ENCODE peak calls at places on chromosomes 4 and X, in five cellular contexts. B is lower lobe of right lung, K is WTC11, C is foreskin fibroblast, Z is brain microvascular endothelial cell. Y is an unnamed sample.
A peak's percentile ranks its signal among the peaks of the same experiment; 100 is the strongest.

GRCh38 chr4:173420324-173420752 is 21.4 kb upstream of the SCRG1 start:
- DNase-seq in B (no peak), K (no peak), C (no peak), Z (no peak), Y (no peak)

GRCh38 chr4:76697129-76697803 is 200.7 kb downstream of the SOWAHB start:
- DNase-seq in B (no peak), K (no peak), C (no peak), Z (no peak), Y (no peak)

GRCh38 chrX:9326369-9326768 is 138.5 kb upstream of the TBL1X start:
- DNase-seq in B (no peak), K (no peak), C (no peak), Z (no peak), Y (no peak)

GRCh38 chrX:39331062-39331704 is 529.9 kb downstream of the MID1IP1 start:
- DNase-seq in B (no peak), K (no peak), C (no peak), Z (no peak), Y (no peak)

GRCh38 chrX:16319929-16320328 is 152.6 kb downstream of the MAGEB17 start:
- DNase-seq in B (no peak), K (no peak), C (no peak), Z (peak; percentile 9), Y (no peak)

GRCh38 chr4:92265066-92265465 is 38.7 kb upstream of the GRID2 start:
- DNase-seq in B (no peak), K (no peak), C (no peak), Z (no peak), Y (no peak)

GRCh38 chr4:577499-578450 is 1.7 kb upstream of the TMEM271 start:
- DNase-seq in B (no peak), K (peak; percentile 70), C (peak; percentile 17), Z (no peak), Y (no peak)

GRCh38 chr4:94654714-94655113 is 103.0 kb upstream of the BMPR1B start:
- DNase-seq in B (no peak), K (no peak), C (no peak), Z (no peak), Y (no peak)

GRCh38 chrX:136227948-136228584 is 23.1 kb downstream of the MAP7D3 start:
- DNase-seq in B (no peak), K (no peak), C (no peak), Z (no peak), Y (no peak)

GRCh38 chrX:154121961-154122360 is 22.1 kb upstream of the OPN1LW start:
- DNase-seq in B (no peak), K (no peak), C (no peak), Z (no peak), Y (no peak)

GRCh38 chr4:40212674-40213504 is 16.1 kb downstream of the RHOH start:
- DNase-seq in B (no peak), K (no peak), C (no peak), Z (no peak), Y (no peak)

GRCh38 chr4:22762548-22762947 is 69.8 kb downstream of the GBA3 start:
- DNase-seq in B (no peak), K (no peak), C (no peak), Z (no peak), Y (no peak)

GRCh38 chr4:7252051-7252450 is 59.7 kb downstream of the SORCS2 start:
- DNase-seq in B (no peak), K (no peak), C (no peak), Z (no peak), Y (no peak)

GRCh38 chr4:95929448-95930064 is 89.7 kb downstream of the PDHA2 start:
- DNase-seq in B (no peak), K (no peak), C (no peak), Z (no peak), Y (no peak)

GRCh38 chr4:1404573-1405248 is 1.5 kb downstream of the NKX1-1 start:
- DNase-seq in B (peak; percentile 30), K (no peak), C (no peak), Z (no peak), Y (no peak)

GRCh38 chr4:151676301-151676700 is 84.5 kb downstream of the GATB start:
- DNase-seq in B (no peak), K (no peak), C (peak; percentile 72), Z (peak; percentile 87), Y (no peak)

GRCh38 chr4:165234766-165235165 is 27.4 kb downstream of the KLHL2 start:
- DNase-seq in B (no peak), K (no peak), C (no peak), Z (no peak), Y (no peak)

GRCh38 chr4:175109933-175110332 is 191.8 kb downstream of the ADAM29 start:
- DNase-seq in B (no peak), K (peak; percentile 60), C (no peak), Z (no peak), Y (no peak)
- TF ChIP-seq CTCF in B (no peak), K (peak; percentile 37), C (no peak), Z (no peak), Y (no peak)

DNA sequence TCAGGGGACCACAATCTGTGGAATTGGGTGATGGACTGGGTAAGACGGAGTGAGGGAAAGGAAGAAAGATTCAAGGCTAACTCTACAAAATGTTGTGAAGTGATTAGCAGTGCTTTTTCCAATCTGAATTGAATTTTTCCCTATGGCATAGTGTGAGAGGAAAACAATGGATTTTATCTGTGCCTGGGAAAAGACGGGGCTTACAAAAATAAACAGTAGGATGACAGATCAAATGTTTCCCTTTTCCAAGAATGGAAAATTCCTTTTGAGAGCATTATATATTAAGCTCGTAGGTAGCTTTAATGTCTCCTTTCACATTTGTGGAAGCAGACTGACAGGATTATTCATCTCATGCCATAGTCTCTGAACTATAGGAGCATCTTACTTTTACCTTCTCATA is 27.8 kb downstream of the ATP11C start:
- DNase-seq in B (no peak), K (no peak), C (no peak), Z (no peak), Y (no peak)
- TF ChIP-seq CTCF in B (no peak), K (no peak), C (no peak), Z (no peak), Y (no peak)

GRCh38 chr4:78058591-78059523 is 1.7 kb downstream of the FRAS1 start:
- DNase-seq in B (peak; percentile 61), K (peak; percentile 71), C (peak; percentile 33), Z (peak; percentile 9), Y (no peak)

GRCh38 chr4:78057600-78058560 is 757 bp downstream of the FRAS1 start:
- DNase-seq in B (peak; percentile 65), K (peak; percentile 37), C (peak; percentile 41), Z (peak; percentile 14), Y (no peak)

GRCh38 chr4:78057135-78057599 is at the start of gene FRAS1:
- DNase-seq in B (peak; percentile 45), K (peak; percentile 75), C (no peak), Z (peak; percentile 14), Y (no peak)

GRCh38 chr4:78059524-78059889 is 2.4 kb downstream of the FRAS1 start:
- DNase-seq in B (peak; percentile 47), K (peak; percentile 75), C (peak; percentile 50), Z (peak; percentile 60), Y (peak; percentile 44)

DNA sequence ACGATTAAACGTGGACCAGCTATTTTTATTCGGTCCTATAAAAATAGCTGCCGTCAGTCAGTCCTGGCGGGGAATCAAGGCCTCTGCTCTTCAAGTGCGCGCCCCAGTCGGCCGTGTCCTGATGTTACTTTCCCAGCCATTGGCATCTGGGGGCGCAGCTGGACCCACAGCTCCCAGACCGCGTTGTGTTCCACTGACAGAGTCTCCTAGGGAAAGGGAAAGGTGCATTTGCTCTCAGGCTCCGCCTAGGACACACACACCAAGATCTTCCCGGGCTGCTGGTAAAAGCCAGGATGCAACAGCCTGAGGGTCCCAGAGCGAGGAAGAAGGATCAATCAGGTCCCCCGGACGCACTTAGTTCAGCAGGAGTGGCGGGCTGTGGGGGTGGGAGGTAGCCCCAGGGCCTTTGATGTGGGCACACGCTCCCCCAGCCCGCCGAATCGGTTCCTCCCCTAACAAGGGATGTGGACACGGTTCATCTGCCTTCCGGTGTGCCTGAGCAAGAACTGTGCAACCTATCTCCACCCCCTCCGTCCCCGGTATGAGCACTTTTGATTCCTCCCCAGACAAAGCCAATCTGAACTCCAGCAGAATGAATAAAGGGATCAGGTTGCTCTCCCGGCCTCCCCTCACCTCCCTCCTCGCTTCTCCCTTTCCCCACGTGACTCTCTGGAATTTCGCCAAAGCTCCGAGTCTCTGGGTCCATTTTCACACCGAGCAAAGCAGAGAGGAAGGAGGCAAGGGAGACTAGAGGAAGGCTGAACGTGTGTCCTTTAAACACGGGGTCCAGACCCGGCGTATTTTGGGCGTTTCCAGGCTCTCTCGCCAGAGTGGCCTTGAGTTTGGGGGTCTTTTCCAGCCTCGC is 626 bp upstream of the FRAS1 start:
- DNase-seq in B (peak; percentile 63), K (peak; percentile 80), C (peak; percentile 79), Z (peak; percentile 63), Y (peak; percentile 30)
- TF ChIP-seq CTCF in B (no peak), K (no peak), C (peak; percentile 5), Z (peak; percentile 16), Y (no peak)

GRCh38 chrX:81414630-81415029 is 212.7 kb downstream of the SH3BGRL start:
- DNase-seq in B (no peak), K (no peak), C (no peak), Z (no peak), Y (no peak)
- TF ChIP-seq CTCF in B (no peak), K (no peak), C (no peak), Z (no peak), Y (no peak)